ENCODE peak calls at places on chromosomes 4 and X, in nine cellular contexts. One of them, this sample, is unnamed.

GRCh38 chr4:139153411-139154133 is 23.4 kb downstream of the ELF2 start:
- DNase-seq in endodermal cell: peak; percentile 66
- DNase-seq in H1: no peak
- DNase-seq in cardiac fibroblast: peak; percentile 22
- DNase-seq in NCI-H2107: no peak
- DNase-seq in activated CD4-positive, alpha-beta T cell treated with anti-CD3 and anti-CD28 coated beads for 1 hour: no peak
- DNase-seq in NCI-H1417 treated with DMSO at 0.1 percent for 48 hours: no peak
- DNase-seq in HTR-8/SVneo: no peak
- DNase-seq in CD4-positive, alpha-beta T cell: no peak
- DNase-seq in this sample: no peak

GRCh38 chr4:177201614-177202013 is 108.1 kb upstream of the NEIL3 start:
- DNase-seq in endodermal cell: no peak
- DNase-seq in H1: no peak
- DNase-seq in cardiac fibroblast: no peak
- DNase-seq in NCI-H2107: no peak
- DNase-seq in activated CD4-positive, alpha-beta T cell treated with anti-CD3 and anti-CD28 coated beads for 1 hour: no peak
- DNase-seq in NCI-H1417 treated with DMSO at 0.1 percent for 48 hours: no peak
- DNase-seq in HTR-8/SVneo: no peak
- DNase-seq in CD4-positive, alpha-beta T cell: no peak
- DNase-seq in this sample: no peak

GRCh38 chr4:37068580-37068979 is 176.0 kb upstream of the NWD2 start:
- DNase-seq in endodermal cell: peak; percentile 89
- DNase-seq in H1: peak; percentile 68
- DNase-seq in cardiac fibroblast: no peak
- DNase-seq in NCI-H2107: no peak
- DNase-seq in activated CD4-positive, alpha-beta T cell treated with anti-CD3 and anti-CD28 coated beads for 1 hour: no peak
- DNase-seq in NCI-H1417 treated with DMSO at 0.1 percent for 48 hours: no peak
- DNase-seq in HTR-8/SVneo: no peak
- DNase-seq in CD4-positive, alpha-beta T cell: no peak
- DNase-seq in this sample: no peak

GRCh38 chr4:148795156-148795864 is 353.1 kb upstream of the NR3C2 start:
- DNase-seq in endodermal cell: peak; percentile 84
- DNase-seq in H1: no peak
- DNase-seq in cardiac fibroblast: peak; percentile 65
- DNase-seq in NCI-H2107: no peak
- DNase-seq in activated CD4-positive, alpha-beta T cell treated with anti-CD3 and anti-CD28 coated beads for 1 hour: no peak
- DNase-seq in NCI-H1417 treated with DMSO at 0.1 percent for 48 hours: no peak
- DNase-seq in HTR-8/SVneo: peak; percentile 18
- DNase-seq in CD4-positive, alpha-beta T cell: no peak
- DNase-seq in this sample: no peak

GRCh38 chrX:47030339-47030738 is 47.9 kb upstream of the RGN start:
- DNase-seq in endodermal cell: no peak
- DNase-seq in H1: no peak
- DNase-seq in cardiac fibroblast: peak; percentile 83
- DNase-seq in NCI-H2107: peak; percentile 67
- DNase-seq in activated CD4-positive, alpha-beta T cell treated with anti-CD3 and anti-CD28 coated beads for 1 hour: no peak
- DNase-seq in NCI-H1417 treated with DMSO at 0.1 percent for 48 hours: peak; percentile 30
- DNase-seq in HTR-8/SVneo: peak; percentile 33
- DNase-seq in CD4-positive, alpha-beta T cell: no peak
- DNase-seq in this sample: no peak

GRCh38 chrX:119537487-119537886 is 27.7 kb downstream of the STEEP1 start:
- DNase-seq in endodermal cell: no peak
- DNase-seq in H1: no peak
- DNase-seq in cardiac fibroblast: no peak
- DNase-seq in NCI-H2107: no peak
- DNase-seq in activated CD4-positive, alpha-beta T cell treated with anti-CD3 and anti-CD28 coated beads for 1 hour: no peak
- DNase-seq in NCI-H1417 treated with DMSO at 0.1 percent for 48 hours: no peak
- DNase-seq in HTR-8/SVneo: no peak
- DNase-seq in CD4-positive, alpha-beta T cell: no peak
- DNase-seq in this sample: no peak

GRCh38 chr4:85773372-85773771 is 298.4 kb downstream of the ARHGAP24 start:
- DNase-seq in endodermal cell: peak; percentile 45
- DNase-seq in H1: no peak
- DNase-seq in cardiac fibroblast: no peak
- DNase-seq in NCI-H2107: no peak
- DNase-seq in activated CD4-positive, alpha-beta T cell treated with anti-CD3 and anti-CD28 coated beads for 1 hour: no peak
- DNase-seq in NCI-H1417 treated with DMSO at 0.1 percent for 48 hours: no peak
- DNase-seq in HTR-8/SVneo: no peak
- DNase-seq in CD4-positive, alpha-beta T cell: no peak
- DNase-seq in this sample: no peak

GRCh38 chrX:147378767-147379166 is 533.0 kb upstream of the FMR1 start:
- DNase-seq in endodermal cell: no peak
- DNase-seq in H1: no peak
- DNase-seq in cardiac fibroblast: no peak
- DNase-seq in NCI-H2107: no peak
- DNase-seq in activated CD4-positive, alpha-beta T cell treated with anti-CD3 and anti-CD28 coated beads for 1 hour: no peak
- DNase-seq in NCI-H1417 treated with DMSO at 0.1 percent for 48 hours: no peak
- DNase-seq in HTR-8/SVneo: no peak
- DNase-seq in CD4-positive, alpha-beta T cell: no peak
- DNase-seq in this sample: no peak

This sample was measured in osteocyte.